ENCODE peak calls at places on chromosomes 12 and 14, in seven cellular contexts. N, K, B, Y, C, P and A are unnamed samples.

GRCh38 chr12:79848321-79848720 is 86.6 kb downstream of the PPP1R12A start:
- DNase-seq in N (no peak), K (peak), B (no peak), Y (no peak), C (no peak), P (no peak), A (no peak)

GRCh38 chr14:91373591-91374245 is 43.9 kb downstream of the CCDC88C start:
- DNase-seq in N (no peak), K (no peak), B (no peak), Y (no peak), C (peak), P (no peak), A (no peak)

GRCh38 chr12:120640840-120641833 is 711 bp downstream of the CABP1 start:
- DNase-seq in N (no peak), K (peak), B (no peak), Y (peak), C (peak), P (no peak), A (no peak)

GRCh38 chr14:69699743-69700309 is 67.1 kb upstream of the SRSF5 start:
- DNase-seq in N (no peak), K (no peak), B (no peak), Y (peak), C (no peak), P (no peak), A (no peak)

GRCh38 chr12:87520968-87521367 is 508.2 kb downstream of the C12orf50 start:
- DNase-seq in N (no peak), K (no peak), B (no peak), Y (no peak), C (no peak), P (no peak), A (no peak)

GRCh38 chr12:53766881-53767280 is 15.1 kb upstream of the CISTR start:
- DNase-seq in N (no peak), K (peak), B (no peak), Y (no peak), C (no peak), P (no peak), A (no peak)

GRCh38 chr12:132746621-132747020 is 15.0 kb downstream of the ANKLE2 start:
- DNase-seq in N (no peak), K (no peak), B (no peak), Y (no peak), C (no peak), P (no peak), A (no peak)

GRCh38 chr12:28253175-28253641 is 63.0 kb downstream of the CCDC91 start:
- DNase-seq in N (no peak), K (peak), B (no peak), Y (no peak), C (no peak), P (no peak), A (no peak)

GRCh38 chr12:43063642-43064041 is 474.1 kb upstream of the PRICKLE1 start:
- DNase-seq in N (no peak), K (peak), B (no peak), Y (no peak), C (no peak), P (no peak), A (no peak)

GRCh38 chr14:55514819-55515470 is 65.1 kb upstream of the KTN1 start:
- DNase-seq in N (peak), K (peak), B (no peak), Y (no peak), C (no peak), P (no peak), A (no peak)

GRCh38 chr12:685388-685787 is 22.1 kb upstream of the NINJ2 start:
- DNase-seq in N (no peak), K (no peak), B (peak), Y (peak), C (no peak), P (no peak), A (no peak)

GRCh38 chr12:56197921-56198635 is 8.8 kb upstream of the SMARCC2 start:
- DNase-seq in N (no peak), K (no peak), B (no peak), Y (no peak), C (no peak), P (no peak), A (no peak)

GRCh38 chr14:56821807-56822615 is 11.7 kb upstream of the OTX2 start:
- DNase-seq in N (no peak), K (no peak), B (no peak), Y (no peak), C (no peak), P (no peak), A (no peak)

GRCh38 chr12:54725233-54725843 is 77.2 kb upstream of the DCD start:
- DNase-seq in N (peak), K (peak), B (no peak), Y (no peak), C (no peak), P (peak), A (no peak)

GRCh38 chr12:62123721-62124203 is 136.4 kb upstream of the USP15 start:
- DNase-seq in N (peak), K (peak), B (no peak), Y (peak), C (no peak), P (peak), A (no peak)

GRCh38 chr12:64666054-64666914 is 56.0 kb downstream of the RASSF3 start:
- DNase-seq in N (no peak), K (no peak), B (no peak), Y (no peak), C (no peak), P (no peak), A (no peak)

GRCh38 chr14:63011609-63012008 is 33.6 kb downstream of the KCNH5 start:
- DNase-seq in N (no peak), K (no peak), B (no peak), Y (no peak), C (no peak), P (no peak), A (no peak)

GRCh38 chr12:52130695-52131094 is 51.2 kb downstream of the SMIM41 start:
- DNase-seq in N (no peak), K (no peak), B (no peak), Y (no peak), C (peak), P (no peak), A (no peak)

GRCh38 chr14:63295991-63296630 is 22.6 kb downstream of the GPHB5 start:
- DNase-seq in N (no peak), K (no peak), B (no peak), Y (no peak), C (no peak), P (no peak), A (no peak)

GRCh38 chr14:50941151-50941550 is 3.1 kb downstream of the PYGL start:
- DNase-seq in N (no peak), K (peak), B (no peak), Y (no peak), C (no peak), P (peak), A (no peak)

GRCh38 chr12:13075114-13075471 is 28.4 kb downstream of the GSG1 start:
- DNase-seq in N (no peak), K (no peak), B (no peak), Y (no peak), C (no peak), P (no peak), A (no peak)

GRCh38 chr14:106318700-106319099 is 792.3 kb downstream of the TMEM121 start:
- DNase-seq in N (no peak), K (no peak), B (no peak), Y (no peak), C (peak), P (no peak), A (no peak)

GRCh38 chr14:67961676-67962075 is 142.1 kb downstream of the RAD51B start:
- DNase-seq in N (no peak), K (no peak), B (no peak), Y (no peak), C (no peak), P (no peak), A (no peak)